ENCODE peak calls at places on chromosomes 3 and 15, in six cellular contexts. R is SJSA1, Z is left ventricle myocardium inferior, T is astrocyte of the spinal cord, I is epithelial cell of esophagus, B is adrenal gland. Q is an unnamed sample.

GRCh38 chr3:115580566-115580965 is 42.7 kb upstream of the GAP43 start:
- DNase-seq in Z (no peak), B (no peak), T (peak), R (no peak), I (no peak), Q (no peak)

GRCh38 chr3:72697717-72698116 is 150.5 kb downstream of the SHQ1 start:
- DNase-seq in Z (no peak), B (no peak), T (no peak), R (no peak), I (no peak), Q (no peak)

GRCh38 chr3:13132281-13132680 is 59.1 kb upstream of the IQSEC1 start:
- DNase-seq in R (no peak), Z (no peak), T (no peak), I (no peak), B (no peak), Q (no peak)

GRCh38 chr3:126557761-126558160 is 971 bp downstream of the C3orf22 start:
- DNase-seq in T (no peak), Z (no peak), R (no peak), I (no peak), B (peak), Q (peak)

GRCh38 chr15:70375006-70375409 is 277.3 kb upstream of the TLE3 start:
- DNase-seq in R (no peak), T (peak), Z (no peak), I (peak), B (peak), Q (peak)

GRCh38 chr3:101719604-101720185 is 4.7 kb upstream of the CEP97 start:
- DNase-seq in I (peak), B (no peak), R (no peak), Z (no peak), T (no peak), Q (no peak)

GRCh38 chr3:189947948-189948723 is 172.6 kb downstream of the P3H2 start:
- DNase-seq in R (peak), Z (no peak), B (no peak), I (peak), T (peak), Q (no peak)

GRCh38 chr3:105255351-105255750 is 111.4 kb upstream of the ALCAM start:
- DNase-seq in I (no peak), R (no peak), Z (no peak), T (no peak), B (no peak), Q (no peak)

GRCh38 chr15:65029736-65030208 is 333 bp upstream of the MTFMT start:
- DNase-seq in B (no peak), R (no peak), T (no peak), Z (no peak), I (no peak), Q (no peak)

DNA sequence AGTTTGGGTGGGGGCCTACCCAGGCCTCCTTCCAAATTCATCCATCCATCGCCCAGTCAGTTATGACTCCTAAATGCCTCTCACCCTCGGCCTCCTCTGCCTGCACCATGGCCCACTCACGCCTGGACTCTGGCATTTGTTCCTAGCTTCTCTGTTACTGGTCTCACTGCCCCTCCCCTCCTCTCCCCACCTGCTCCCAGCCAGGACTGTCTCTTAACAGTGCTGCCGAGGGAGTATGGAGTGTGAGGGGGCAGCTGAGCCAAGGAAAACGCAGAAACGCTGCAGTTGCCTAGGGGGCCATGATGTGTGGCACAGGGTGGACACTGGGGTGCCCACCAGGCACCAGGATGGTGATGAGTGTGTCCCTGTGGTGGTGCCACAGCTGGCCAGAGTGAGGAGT is 3.1 kb downstream of the RCCD1 start:
- DNase-seq in R (no peak), I (no peak), T (no peak), B (no peak), Z (no peak), Q (no peak)
- H3K4me3 ChIP-seq in R (no peak), I (peak), T (peak), B (no peak), Z (peak), Q (no peak)

DNA sequence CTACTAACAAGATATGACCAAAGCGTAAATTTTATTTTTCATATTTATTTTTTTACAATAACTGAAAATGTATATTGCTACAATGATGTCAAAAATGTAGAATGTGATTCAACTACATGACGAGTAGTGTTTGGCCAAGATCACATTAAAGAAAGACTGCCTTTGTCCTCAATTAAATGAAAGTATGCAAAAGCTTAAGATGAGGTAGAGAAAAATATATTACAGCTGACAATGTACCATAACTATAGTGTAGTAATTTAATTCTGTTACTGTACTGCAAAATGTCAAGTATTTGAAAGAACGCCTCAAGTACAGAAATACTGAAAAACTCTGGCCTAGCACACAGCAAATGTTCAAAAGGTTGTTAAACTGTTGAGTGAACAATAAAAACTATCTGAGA is 9.7 kb downstream of the PRICKLE2 start:
- DNase-seq in R (no peak), B (no peak), Z (no peak), T (no peak), I (no peak), Q (no peak)
- H3K4me3 ChIP-seq in R (no peak), B (no peak), Z (no peak), T (no peak), I (no peak), Q (no peak)

GRCh38 chr3:192063570-192063969 is 602.6 kb downstream of the PYDC2 start:
- DNase-seq in B (no peak), T (peak), I (peak), Z (peak), R (no peak), Q (peak)
- H3K4me3 ChIP-seq in B (no peak), T (peak), I (no peak), Z (peak), R (no peak), Q (peak)

DNA sequence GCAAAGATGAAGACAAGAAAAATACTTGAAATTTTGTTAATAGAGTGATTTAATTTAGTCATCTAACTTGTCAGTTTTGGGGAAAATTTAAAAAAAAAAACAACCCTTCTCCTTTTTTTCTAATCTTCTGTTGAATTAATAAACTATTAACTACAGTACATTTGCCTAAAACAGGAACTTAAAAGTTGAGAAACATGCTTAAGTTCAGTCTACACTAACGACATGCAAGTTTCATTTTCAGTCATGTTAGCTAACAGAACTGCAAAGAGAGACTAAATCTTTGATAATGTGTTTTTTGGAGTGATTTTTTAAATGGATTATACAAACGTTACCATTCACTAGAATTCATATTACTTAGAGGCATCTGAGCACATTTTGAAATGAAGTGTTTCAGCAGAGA is 71.9 kb upstream of the MBNL1 start:
- DNase-seq in Z (no peak), I (no peak), T (no peak), R (no peak), B (no peak), Q (no peak)
- H3K4me3 ChIP-seq in Z (peak), I (no peak), T (no peak), R (no peak), B (no peak), Q (peak)

DNA sequence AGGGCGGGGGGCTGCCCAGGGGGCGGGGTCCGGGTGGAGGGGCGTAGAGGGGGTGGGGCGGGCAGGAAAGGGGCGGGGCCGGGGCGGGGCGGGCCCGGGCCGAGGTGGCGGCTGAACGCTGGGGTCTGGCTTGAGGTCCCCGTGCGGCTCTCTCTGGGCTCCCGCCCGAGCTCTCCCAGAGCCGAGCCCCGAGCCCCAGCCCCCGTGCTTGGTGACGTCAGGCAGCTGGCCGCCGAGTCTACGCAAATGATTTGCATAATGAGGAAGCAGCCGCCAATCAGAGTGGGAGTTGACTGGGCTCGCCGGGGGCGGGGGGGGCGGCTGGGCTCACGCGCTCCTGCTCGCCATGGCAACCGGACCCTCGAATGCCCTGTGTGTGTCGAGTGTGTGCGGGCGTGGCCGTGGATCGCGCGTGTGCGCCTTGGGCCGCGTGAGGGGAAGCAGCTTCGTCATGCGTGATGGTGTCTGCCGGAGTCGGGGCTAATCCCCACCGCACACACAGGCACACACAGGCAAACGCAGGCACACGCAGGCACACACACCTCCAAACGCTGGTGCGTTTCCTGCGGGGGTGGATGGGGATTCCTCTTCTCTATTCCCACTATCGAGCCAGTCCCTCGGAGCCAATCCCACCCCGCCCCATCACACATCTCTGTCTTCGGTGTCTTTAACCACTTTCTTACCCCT is at the start of gene CELF6:
- DNase-seq in Z (peak), T (peak), B (peak), R (peak), I (peak), Q (peak)
- H3K4me3 ChIP-seq in Z (peak), T (peak), B (no peak), R (peak), I (peak), Q (peak)

Q was measured in MG63.